ENCODE peak calls at places on chromosome 19, in nine cellular contexts. F is tibial artery, R is AG10803, P is astrocyte of the cerebellum, C is GM23338, J is A549, E is body of pancreas, B is spleen, D is cardiac fibroblast. Y is an unnamed sample.

GRCh38 chr19:7926021-7926726 is at the start of gene CTXN1:
- DNase-seq in F (peak), R (peak), P (no peak), C (peak), J (peak), E (peak), B (peak), D (peak), Y (no peak)

GRCh38 chr19:51366999-51367564 is 894 bp upstream of the ETFB start:
- DNase-seq in F (no peak), R (no peak), P (no peak), C (no peak), J (no peak), E (no peak), B (peak), D (no peak), Y (no peak)

GRCh38 chr19:5943623-5944022 is 29.6 kb downstream of the CAPS start:
- DNase-seq in F (no peak), R (peak), P (no peak), C (no peak), J (no peak), E (no peak), B (no peak), D (peak), Y (no peak)

GRCh38 chr19:5083547-5083965 is 114.6 kb downstream of the KDM4B start:
- DNase-seq in F (peak), R (no peak), P (no peak), C (no peak), J (no peak), E (no peak), B (no peak), D (no peak), Y (peak)

GRCh38 chr19:12806242-12807131 is at the start of gene RNASEH2A:
- DNase-seq in F (peak), R (peak), P (peak), C (peak), J (peak), E (peak), B (peak), D (peak), Y (no peak)

GRCh38 chr19:7505682-7506384 is 10.1 kb upstream of the ZNF358 start:
- DNase-seq in F (no peak), R (no peak), P (no peak), C (peak), J (no peak), E (no peak), B (no peak), D (no peak), Y (no peak)

GRCh38 chr19:50314724-50315700 is 14.2 kb downstream of the KCNC3 start:
- DNase-seq in F (no peak), R (no peak), P (no peak), C (peak), J (no peak), E (no peak), B (no peak), D (no peak), Y (no peak)

GRCh38 chr19:4120531-4120930 is 3.4 kb downstream of the MAP2K2 start:
- DNase-seq in F (no peak), R (peak), P (peak), C (no peak), J (no peak), E (no peak), B (no peak), D (peak), Y (no peak)

GRCh38 chr19:45444318-45445041 is 20.8 kb upstream of the ERCC1 start:
- DNase-seq in F (peak), R (peak), P (no peak), C (peak), J (peak), E (peak), B (peak), D (peak), Y (no peak)

GRCh38 chr19:18265611-18265981 is 8.7 kb downstream of the IQCN start:
- DNase-seq in F (no peak), R (no peak), P (no peak), C (no peak), J (no peak), E (no peak), B (no peak), D (no peak), Y (no peak)

GRCh38 chr19:10742494-10742893 is 24.6 kb downstream of the DNM2 start:
- DNase-seq in F (no peak), R (no peak), P (no peak), C (no peak), J (no peak), E (peak), B (no peak), D (no peak), Y (no peak)

DNA sequence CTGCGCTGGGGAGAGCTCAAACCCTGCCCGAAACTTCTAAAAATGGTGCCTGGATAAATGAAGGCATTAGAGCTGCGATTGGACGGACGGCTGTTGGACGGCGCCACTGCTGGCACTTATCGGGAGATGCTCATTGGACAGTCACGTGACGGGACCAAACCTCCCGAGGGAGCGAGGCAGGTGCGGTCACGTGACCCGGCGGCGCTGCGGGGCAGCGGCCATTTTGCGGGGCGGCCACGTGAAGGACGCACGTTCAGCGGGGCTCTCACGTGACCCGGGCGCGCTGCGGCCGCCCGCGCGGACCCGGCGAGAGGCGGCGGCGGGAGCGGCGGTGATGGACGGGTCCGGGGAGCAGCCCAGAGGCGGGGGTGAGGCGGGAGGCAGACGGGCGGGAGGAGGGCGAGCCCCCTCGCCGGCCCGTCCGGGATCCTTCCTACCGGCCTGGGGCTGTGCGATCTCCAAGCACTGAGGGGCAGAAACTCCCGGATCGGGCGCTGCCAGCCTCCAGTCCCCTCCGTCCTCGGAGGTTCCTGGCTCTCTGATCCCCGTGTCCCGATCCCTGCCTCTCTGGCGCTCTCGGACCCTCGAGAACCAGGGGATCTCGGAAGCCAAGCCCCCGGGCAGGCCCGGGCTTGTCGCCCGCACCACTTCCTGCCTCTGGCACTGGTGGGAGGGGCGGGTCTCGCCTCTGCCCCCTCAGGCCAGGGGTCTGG is at the start of gene BAX:
- DNase-seq in F (peak), R (peak), P (peak), C (peak), J (peak), E (peak), B (peak), D (peak), Y (peak)
- TF ChIP-seq CTCF in F (peak), R (no peak), P (no peak), C (no peak), J (no peak), E (no peak), B (peak), D (no peak), Y (no peak)

DNA sequence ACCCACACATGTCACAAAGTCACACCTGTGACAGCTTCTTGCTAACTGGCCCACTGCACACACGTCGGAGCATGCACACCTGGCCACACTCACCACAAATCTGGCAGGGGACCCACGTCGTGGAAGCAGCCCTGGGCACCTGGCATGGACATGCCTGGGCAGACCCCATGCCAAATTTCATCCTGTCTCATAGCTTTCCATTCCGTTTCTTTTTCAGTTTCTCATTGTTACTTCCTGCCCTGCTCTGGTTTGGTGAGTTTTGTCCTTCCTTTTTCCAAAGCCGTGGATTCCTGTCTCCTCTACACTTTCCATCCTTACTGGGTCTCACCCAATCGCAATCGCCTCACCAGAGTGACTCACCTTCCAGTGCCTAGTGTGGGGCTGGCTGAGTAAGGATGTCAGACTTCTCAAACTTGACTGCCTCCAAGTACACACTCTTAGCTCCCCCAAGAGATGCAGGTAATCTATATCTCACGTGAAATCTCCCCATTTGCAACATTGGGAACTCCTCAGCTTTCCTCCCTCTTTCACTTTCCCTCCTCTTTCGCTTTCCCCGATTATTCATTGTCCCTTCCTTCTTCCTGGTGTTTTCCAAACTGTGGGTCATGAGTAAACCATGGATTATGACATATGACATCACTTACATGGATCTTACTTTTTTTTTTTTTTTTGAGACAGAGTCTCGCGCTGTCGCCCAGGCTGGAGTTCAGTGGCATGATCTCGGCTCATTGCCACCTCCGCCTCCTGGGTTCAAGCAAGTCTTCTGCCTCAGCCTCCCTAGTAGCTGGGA is 1.6 kb upstream of the BBC3 start:
- DNase-seq in F (no peak), R (peak), P (no peak), C (no peak), J (no peak), E (peak), B (no peak), D (peak), Y (no peak)
- H3K4me3 ChIP-seq in F (peak), R (peak), P (no peak), C (peak), J (peak), E (no peak), B (no peak), D (peak), Y (peak)

GRCh38 chr19:46717034-46717715 is at the start of gene PRKD2:
- DNase-seq in F (peak), R (peak), P (peak), C (peak), J (peak), E (peak), B (peak), D (peak), Y (no peak)

GRCh38 chr19:46714523-46715106 is 2.3 kb downstream of the PRKD2 start:
- DNase-seq in F (no peak), R (no peak), P (no peak), C (no peak), J (no peak), E (no peak), B (no peak), D (no peak), Y (no peak)

GRCh38 chr19:46715620-46716012 is 1.3 kb downstream of the PRKD2 start:
- DNase-seq in F (no peak), R (no peak), P (no peak), C (no peak), J (no peak), E (no peak), B (peak), D (no peak), Y (no peak)

GRCh38 chr19:46716672-46717033 is 261 bp downstream of the PRKD2 start:
- DNase-seq in F (no peak), R (no peak), P (no peak), C (peak), J (peak), E (no peak), B (no peak), D (no peak), Y (no peak)

DNA sequence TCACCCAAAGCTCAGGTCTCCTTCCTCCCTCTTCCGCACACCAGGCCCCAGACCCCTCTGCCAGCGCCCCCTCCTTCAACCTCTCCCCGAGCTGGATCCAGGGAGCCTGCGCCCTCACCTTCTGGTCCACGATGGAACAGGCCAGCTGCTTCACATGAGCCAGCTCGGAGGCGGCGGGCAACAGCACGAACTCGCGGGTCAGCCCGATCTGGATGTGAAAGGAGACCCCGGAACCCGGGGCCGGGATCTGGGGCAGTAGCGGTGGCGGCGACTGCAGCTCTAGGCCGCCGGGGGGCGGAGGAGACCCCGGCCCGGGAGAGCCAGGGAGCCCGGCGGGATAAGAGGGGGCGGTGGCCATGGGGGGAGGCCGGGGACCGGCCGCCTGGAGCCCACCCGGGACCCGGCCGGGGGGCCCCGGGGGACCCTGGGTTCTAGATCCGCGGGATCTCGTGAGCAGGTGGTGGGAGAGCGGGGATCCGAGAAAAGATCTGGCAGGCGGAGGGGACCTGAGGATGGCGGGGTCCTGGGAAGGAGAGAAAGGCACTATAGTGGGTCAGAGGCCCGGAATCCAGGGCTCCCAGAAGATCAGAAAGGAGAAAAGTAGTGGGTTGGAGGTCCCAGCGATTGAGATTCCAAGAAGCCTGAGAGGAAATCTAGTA is 772 bp downstream of the PRKD2 start:
- DNase-seq in F (no peak), R (no peak), P (no peak), C (peak), J (peak), E (peak), B (peak), D (no peak), Y (no peak)
- TF ChIP-seq CTCF in F (no peak), R (no peak), P (no peak), C (peak), J (no peak), E (no peak), B (no peak), D (no peak), Y (no peak)

GRCh38 chr19:39405261-39405912 is 1.3 kb upstream of the ZFP36 start:
- DNase-seq in F (no peak), R (no peak), P (no peak), C (no peak), J (no peak), E (no peak), B (no peak), D (no peak), Y (no peak)

GRCh38 chr19:39405930-39406655 is 554 bp upstream of the ZFP36 start:
- DNase-seq in F (no peak), R (no peak), P (no peak), C (peak), J (no peak), E (no peak), B (peak), D (no peak), Y (no peak)

GRCh38 chr19:39402417-39403297 is 4.0 kb upstream of the ZFP36 start:
- DNase-seq in F (peak), R (peak), P (peak), C (peak), J (peak), E (peak), B (peak), D (peak), Y (no peak)

GRCh38 chr19:39401549-39402416 is 4.9 kb upstream of the ZFP36 start:
- DNase-seq in F (peak), R (peak), P (no peak), C (no peak), J (no peak), E (peak), B (peak), D (peak), Y (no peak)

GRCh38 chr19:39403331-39404312 is 3.0 kb upstream of the ZFP36 start:
- DNase-seq in F (peak), R (peak), P (peak), C (peak), J (peak), E (peak), B (peak), D (peak), Y (peak)
- H3K4me3 ChIP-seq in F (peak), R (peak), P (peak), C (peak), J (peak), E (no peak), B (peak), D (peak), Y (peak)

GRCh38 chr19:1384085-1384462 is 367 bp downstream of the NDUFS7 start:
- DNase-seq in F (no peak), R (no peak), P (no peak), C (no peak), J (no peak), E (no peak), B (no peak), D (no peak), Y (no peak)

GRCh38 chr19:1383014-1383310 is 745 bp upstream of the NDUFS7 start:
- DNase-seq in F (no peak), R (no peak), P (no peak), C (no peak), J (peak), E (no peak), B (no peak), D (no peak), Y (no peak)

GRCh38 chr19:1382250-1382649 is 1.5 kb upstream of the NDUFS7 start:
- DNase-seq in F (no peak), R (no peak), P (no peak), C (no peak), J (no peak), E (no peak), B (no peak), D (no peak), Y (no peak)

GRCh38 chr19:1384478-1385110 is 887 bp downstream of the NDUFS7 start:
- DNase-seq in F (no peak), R (no peak), P (no peak), C (no peak), J (no peak), E (no peak), B (no peak), D (no peak), Y (no peak)

DNA sequence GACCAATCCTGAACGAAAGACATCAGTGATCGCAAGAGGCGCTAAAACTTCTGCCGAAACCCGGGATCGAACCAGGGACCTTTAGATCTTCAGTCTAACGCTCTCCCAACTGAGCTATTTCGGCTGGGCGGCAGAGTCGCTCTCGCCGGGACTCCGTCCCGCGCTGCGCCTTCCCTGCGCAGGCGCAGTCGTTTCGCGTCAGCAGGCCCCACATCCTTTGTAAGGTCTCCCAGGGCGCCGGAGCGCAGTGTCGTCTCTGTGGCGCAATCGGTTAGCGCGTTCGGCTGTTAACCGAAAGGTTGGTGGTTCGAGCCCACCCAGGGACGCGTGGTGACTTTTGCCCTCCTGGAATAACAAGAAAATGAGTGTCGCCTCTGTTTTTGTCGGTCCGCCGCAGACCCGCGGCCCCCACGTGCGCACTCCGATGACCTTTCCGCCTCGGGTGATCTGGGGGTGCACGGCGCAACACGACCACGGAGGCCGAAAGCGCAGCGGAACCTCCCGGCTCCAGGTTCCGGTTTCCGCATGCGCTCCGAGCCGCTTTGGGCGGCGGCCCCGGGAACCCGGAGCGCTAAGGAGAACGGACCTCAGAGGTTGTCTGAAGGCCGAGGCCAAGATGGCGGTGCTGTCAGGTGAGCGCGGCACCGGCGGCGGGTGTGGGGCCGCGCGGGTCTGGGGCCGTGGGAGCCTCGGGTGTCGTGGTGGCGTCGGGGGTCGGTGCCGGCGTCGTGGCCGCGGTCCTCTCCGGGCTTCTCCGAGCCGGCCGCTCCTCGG is at the start of gene NDUFS7:
- DNase-seq in F (peak), R (peak), P (peak), C (peak), J (peak), E (peak), B (peak), D (peak), Y (peak)
- TF ChIP-seq CTCF in F (peak), R (peak), P (no peak), C (peak), J (peak), E (peak), B (peak), D (peak), Y (no peak)

DNA sequence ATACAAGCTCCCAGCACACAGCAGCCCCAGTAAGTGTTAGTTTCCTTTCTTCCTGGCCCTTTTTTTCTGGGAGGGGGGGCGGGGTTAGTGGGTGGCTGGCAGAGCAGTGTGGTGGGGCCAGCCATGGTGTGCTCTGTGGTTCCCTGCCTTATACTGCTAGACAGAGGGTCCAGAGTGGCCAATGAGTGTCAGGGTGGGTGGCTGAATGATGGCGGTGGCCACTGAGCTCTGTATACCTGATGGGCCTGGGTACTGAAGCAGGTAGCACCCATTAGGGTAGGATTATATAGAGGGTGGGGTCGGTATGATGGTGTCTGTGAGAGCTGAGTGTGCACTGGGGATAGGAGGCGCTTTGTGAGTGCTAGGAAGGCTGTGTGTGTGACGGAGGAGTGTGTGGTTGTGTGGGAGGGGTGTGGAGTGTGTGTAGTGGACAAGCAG is 13.8 kb downstream of the CIC start:
- DNase-seq in F (no peak), R (no peak), P (no peak), C (no peak), J (no peak), E (no peak), B (no peak), D (no peak), Y (no peak)
- H3K4me3 ChIP-seq in F (peak), R (peak), P (peak), C (peak), J (peak), E (no peak), B (no peak), D (no peak), Y (peak)

DNA sequence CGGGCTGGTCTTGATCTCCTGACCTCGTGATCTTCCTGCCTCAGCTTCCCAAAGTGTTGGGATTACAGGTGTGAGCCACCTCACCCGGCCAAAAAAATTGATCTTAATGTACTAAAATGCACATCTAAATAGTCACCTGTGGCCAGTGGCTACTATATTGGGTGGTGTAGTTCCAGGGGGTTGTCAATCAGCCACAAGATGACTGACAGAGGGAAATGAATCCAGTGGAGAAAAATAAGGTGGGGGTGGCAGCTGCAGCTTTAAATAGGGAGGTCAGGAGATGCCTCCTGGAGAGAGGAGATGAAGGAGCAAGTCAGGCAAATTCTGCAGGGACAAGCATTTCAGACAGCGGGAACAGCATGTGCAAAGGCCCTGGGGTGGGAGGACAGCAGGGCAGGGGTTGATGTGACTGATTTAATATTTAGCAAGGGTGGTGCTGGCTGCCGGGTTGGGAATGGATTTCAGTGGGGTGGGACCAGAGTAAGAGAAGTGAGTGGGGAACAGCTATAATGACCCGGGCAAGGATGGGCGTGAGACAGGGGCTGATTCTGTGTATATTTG is 18.0 kb downstream of the TIMM13 start:
- DNase-seq in F (no peak), R (no peak), P (no peak), C (no peak), J (no peak), E (no peak), B (no peak), D (no peak), Y (no peak)
- TF ChIP-seq CTCF in F (no peak), R (no peak), P (no peak), C (no peak), J (no peak), E (no peak), B (no peak), D (no peak), Y (no peak)